ENCODE peak calls at places on chromosomes 12 and 14, in eight cellular contexts. G is Peyer's patch, I is A549, E is breast epithelium, P is body of pancreas, X is adrenal gland, C is ovary, F is endothelial cell of umbilical vein. A is an unnamed sample.

GRCh38 chr14:101915871-101916815 is 48.2 kb upstream of the DYNC1H1 start:
- DNase-seq in E (no peak), P (no peak), F (no peak), I (no peak), X (no peak), C (no peak), G (no peak), A (no peak)

GRCh38 chr14:64952598-64953309 is 10.2 kb upstream of the GPX2 start:
- DNase-seq in P (no peak), C (no peak), G (no peak), X (no peak), F (no peak), I (peak; percentile 46), E (no peak), A (no peak)

GRCh38 chr14:101193845-101194355 is 290.4 kb upstream of the RTL1 start:
- DNase-seq in C (peak; percentile 3), G (no peak), F (no peak), E (no peak), I (no peak), P (peak; percentile 4), X (no peak), A (no peak)

GRCh38 chr12:47712171-47712570 is 6.3 kb upstream of the RPAP3 start:
- DNase-seq in G (no peak), P (no peak), F (no peak), X (no peak), I (no peak), E (no peak), C (no peak), A (no peak)

GRCh38 chr12:131101006-131101405 is 147.3 kb downstream of the ADGRD1 start:
- DNase-seq in E (no peak), F (no peak), P (peak; percentile 4), G (no peak), C (peak; percentile 3), X (peak; percentile 24), I (no peak), A (no peak)

GRCh38 chr14:51716610-51717009 is 64.9 kb downstream of the FRMD6 start:
- DNase-seq in X (no peak), C (no peak), I (no peak), P (no peak), E (no peak), G (no peak), F (no peak), A (no peak)

GRCh38 chr14:95314609-95315008 is 5.1 kb downstream of the CLMN start:
- DNase-seq in P (no peak), E (peak; percentile 70), C (no peak), G (no peak), X (peak; percentile 72), F (no peak), I (peak; percentile 43), A (peak; percentile 42)

GRCh38 chr14:101500061-101500460 is 61.2 kb upstream of the DIO3 start:
- DNase-seq in P (peak; percentile 6), X (no peak), E (no peak), F (no peak), I (no peak), G (no peak), C (no peak), A (no peak)

GRCh38 chr12:57003395-57003794 is 3.0 kb downstream of the ZBTB39 start:
- DNase-seq in P (no peak), I (no peak), X (no peak), G (no peak), C (no peak), F (no peak), E (no peak), A (no peak)

GRCh38 chr12:57008113-57008687 is 1.9 kb upstream of the ZBTB39 start:
- DNase-seq in P (no peak), C (no peak), I (peak; percentile 79), X (no peak), E (no peak), F (peak; percentile 73), G (no peak), A (no peak)

GRCh38 chr12:57004651-57005050 is 1.7 kb downstream of the ZBTB39 start:
- DNase-seq in F (no peak), I (no peak), G (no peak), E (no peak), P (no peak), C (no peak), X (no peak), A (no peak)

GRCh38 chr12:57006809-57007475 is 596 bp upstream of the ZBTB39 start:
- DNase-seq in X (no peak), I (no peak), G (no peak), F (no peak), E (no peak), P (no peak), C (no peak), A (no peak)

DNA sequence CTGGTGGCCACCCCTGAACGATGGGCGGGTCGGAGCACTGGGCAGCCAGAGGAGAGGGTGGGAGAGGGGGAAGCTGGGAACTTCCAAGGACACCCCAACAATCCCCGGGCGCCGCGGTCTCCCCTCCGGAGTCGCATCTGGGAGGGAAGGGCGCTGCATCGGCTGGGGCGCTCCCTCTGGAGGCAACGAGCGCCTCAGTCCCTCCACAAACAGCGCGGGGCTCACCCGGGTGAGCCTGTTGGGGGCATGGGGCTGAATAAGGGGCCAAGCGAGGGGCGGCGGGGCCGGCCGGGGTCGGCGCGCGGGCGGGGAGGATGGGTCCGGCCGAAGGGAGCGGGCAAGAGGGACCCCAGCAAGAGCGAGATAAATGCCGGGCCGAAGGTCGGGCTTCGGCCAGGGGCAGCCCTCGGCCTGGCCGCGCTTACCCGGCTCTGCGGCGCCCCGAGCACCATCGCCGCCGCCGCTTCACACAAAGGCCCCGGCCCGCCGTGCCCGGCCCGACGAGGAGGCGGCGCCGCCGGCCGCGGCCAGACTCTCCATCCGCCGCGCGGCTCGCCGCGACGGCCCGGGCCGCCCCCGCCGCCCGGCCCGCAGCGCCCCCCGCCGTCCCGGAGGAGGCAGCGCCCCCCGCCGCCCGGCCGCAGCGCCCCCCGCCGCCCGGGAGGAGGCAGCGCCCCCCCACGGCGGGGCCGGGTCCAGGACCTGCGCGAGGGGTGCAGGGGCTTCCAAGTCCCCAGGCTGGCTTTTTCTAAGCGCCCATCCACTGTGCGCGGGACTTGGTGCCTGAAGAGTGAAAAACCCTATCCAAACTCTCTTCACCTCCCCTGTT is at the start of gene ZBTB39:
- DNase-seq in C (peak; percentile 47), F (peak; percentile 37), E (peak; percentile 26), I (peak; percentile 60), P (peak; percentile 61), G (peak; percentile 58), X (no peak), A (peak; percentile 65)
- TF ChIP-seq POLR2A in C (peak; percentile 16), F (peak; percentile 73), E (no peak), I (peak; percentile 83), P (peak; percentile 25), G (no peak), X (no peak), A (no peak)

GRCh38 chr12:52632656-52633055 is 14.3 kb upstream of the KRT73 start:
- DNase-seq in I (no peak), C (no peak), X (no peak), F (no peak), E (peak; percentile 3), P (no peak), G (no peak), A (no peak)

GRCh38 chr12:52633383-52633782 is 15.0 kb upstream of the KRT73 start:
- DNase-seq in G (no peak), E (peak; percentile 2), C (no peak), F (no peak), P (no peak), X (no peak), I (no peak), A (no peak)

GRCh38 chr12:52636592-52637258 is 15.3 kb downstream of the KRT2 start:
- DNase-seq in G (no peak), X (peak; percentile 17), I (no peak), P (no peak), F (no peak), E (peak; percentile 7), C (no peak), A (no peak)

GRCh38 chr12:52636189-52636588 is 15.8 kb downstream of the KRT2 start:
- DNase-seq in C (no peak), F (no peak), X (peak; percentile 18), G (no peak), P (no peak), E (peak; percentile 7), I (no peak), A (no peak)

DNA sequence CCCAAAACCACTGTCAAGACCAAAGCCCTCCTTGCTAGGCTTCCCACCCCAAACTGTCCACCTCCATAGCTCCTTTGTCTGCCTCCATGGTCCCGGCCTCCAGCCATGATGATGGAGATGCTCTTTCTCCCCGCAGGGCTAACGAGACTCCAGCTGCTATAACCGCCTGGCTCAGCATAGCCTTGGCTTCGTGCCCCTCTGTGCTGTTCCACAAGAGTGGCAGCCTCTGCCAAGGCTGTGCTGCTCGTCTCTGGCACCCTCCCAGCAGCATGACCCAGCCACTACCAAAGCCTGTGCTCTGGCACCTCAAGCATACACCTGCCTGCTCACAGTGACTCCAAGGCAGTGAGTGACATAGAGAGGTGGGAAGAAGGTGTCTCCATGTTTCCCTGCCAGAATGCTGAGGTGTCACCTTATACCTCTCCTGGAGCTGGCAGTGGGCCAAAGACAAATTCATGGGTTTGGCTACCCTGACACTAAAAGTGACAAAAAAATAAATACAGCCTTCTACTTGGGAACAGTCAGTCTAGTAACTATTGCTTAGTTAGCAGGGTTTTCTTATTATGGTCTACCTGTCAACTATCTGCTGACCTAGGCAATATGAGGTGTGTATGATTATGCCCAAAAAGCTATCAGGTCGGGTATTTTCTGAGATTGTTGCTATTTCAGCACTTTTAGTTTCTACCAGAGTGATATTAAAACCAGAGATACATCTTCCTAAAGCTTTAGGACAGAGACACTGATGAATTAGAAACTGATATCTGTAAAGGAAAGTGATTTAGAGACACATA is 16.1 kb upstream of the KRT73 start:
- DNase-seq in E (peak; percentile 57), F (no peak), P (peak; percentile 44), G (no peak), X (peak; percentile 87), C (no peak), I (no peak), A (no peak)
- H3K4me1 ChIP-seq in E (no peaks in the 10 kb centered on the region), F (no peaks in the 10 kb centered on the region), P (no peaks in the 10 kb centered on the region), G (no peaks in the 10 kb centered on the region), X (no peaks in the 10 kb centered on the region), C (no peaks in the 10 kb centered on the region), I (no peaks in the 10 kb centered on the region), A (no peaks in the 10 kb centered on the region)

GRCh38 chr12:121795029-121795977 is 1.8 kb upstream of the RHOF start:
- DNase-seq in C (peak; percentile 84), F (peak; percentile 86), I (peak; percentile 90), G (peak; percentile 92), P (peak; percentile 93), E (peak; percentile 80), X (peak; percentile 97), A (peak; percentile 94)
- TF ChIP-seq POLR2A in C (no peak), F (no peak), I (no peak), G (peak; percentile 16), P (no peak), E (no peak), X (no peak), A (no peak)

GRCh38 chr14:22822017-22822618 is 6.9 kb upstream of the SLC7A7 start:
- DNase-seq in C (no peak), G (no peak), X (no peak), F (no peak), E (no peak), P (peak; percentile 32), I (no peak), A (no peak)

GRCh38 chr14:22820731-22821130 is 5.5 kb upstream of the SLC7A7 start:
- DNase-seq in X (no peak), I (peak; percentile 28), P (no peak), C (no peak), G (no peak), E (no peak), F (no peak), A (no peak)

GRCh38 chr14:22822619-22823551 is 6.8 kb upstream of the MRPL52 start:
- DNase-seq in X (peak; percentile 81), C (peak; percentile 78), I (peak; percentile 83), P (peak; percentile 69), F (peak; percentile 91), E (peak; percentile 64), G (peak; percentile 71), A (peak; percentile 81)

GRCh38 chr14:22821193-22822016 is 6.2 kb upstream of the SLC7A7 start:
- DNase-seq in I (peak; percentile 87), C (no peak), F (no peak), E (no peak), X (no peak), P (peak; percentile 64), G (no peak), A (no peak)

DNA sequence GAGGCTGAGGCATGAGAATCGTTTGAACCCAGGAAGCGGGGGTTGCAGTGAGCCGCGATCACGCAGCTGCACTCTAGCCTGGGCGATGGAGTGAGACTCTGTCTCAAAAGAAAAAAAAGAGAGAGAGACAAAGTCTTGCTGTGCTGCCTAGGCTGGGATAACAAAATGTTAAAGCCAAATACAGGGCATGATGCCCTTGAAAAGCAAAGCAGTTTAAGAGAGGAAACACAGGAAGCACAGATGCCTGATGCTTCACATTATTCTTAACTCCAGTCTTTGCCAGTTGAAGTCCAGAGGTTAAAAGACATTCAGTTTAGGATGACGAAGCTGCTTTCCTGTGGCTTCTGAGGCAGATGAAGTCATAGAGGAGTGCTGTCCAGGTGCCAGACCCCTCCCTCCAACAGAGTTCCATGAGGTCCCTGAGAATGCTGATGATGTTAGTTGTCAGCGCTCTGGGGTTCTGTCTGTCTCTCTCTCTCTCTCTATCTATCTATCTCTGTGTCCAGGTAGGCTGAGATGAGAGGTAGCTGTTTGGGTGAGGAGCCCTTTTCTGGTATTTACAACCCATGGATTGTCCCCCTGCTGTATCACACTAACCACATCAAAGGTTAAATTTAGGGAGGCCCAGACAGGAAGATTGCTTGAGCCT is 4.9 kb upstream of the MRPL52 start:
- DNase-seq in E (no peak), P (no peak), F (peak; percentile 89), I (peak; percentile 81), G (no peak), C (no peak), X (no peak), A (no peak)
- H3K4me1 ChIP-seq in E (peaks cover 5% of the 10 kb centered on the region), P (peaks cover 42% of the 10 kb centered on the region), F (peaks cover 30% of the 10 kb centered on the region), I (peaks cover 54% of the 10 kb centered on the region), G (peaks cover 7% of the 10 kb centered on the region), C (no peaks in the 10 kb centered on the region), X (peaks cover 15% of the 10 kb centered on the region), A (peaks cover 14% of the 10 kb centered on the region)